ENCODE peak calls at places on chromosomes 13 and 19, in four cellular contexts. D is GM12878, Q is H1, E is K562. J is an unnamed sample.

GRCh38 chr19:27780367-27781065 is 1432.4 kb downstream of the UQCRFS1 start:
- DNase-seq in D (no peak), E (no peak), Q (no peak), J (no peak)

GRCh38 chr19:6947745-6948144 is 60.4 kb downstream of the ADGRE1 start:
- DNase-seq in E (no peak), Q (no peak), D (peak; percentile 79), J (no peak)

GRCh38 chr19:6685962-6686627 is 16.1 kb upstream of the TNFSF14 start:
- DNase-seq in E (no peak), D (no peak), Q (no peak), J (no peak)

GRCh38 chr13:75485286-75486062 is 3.5 kb upstream of the TBC1D4 start:
- DNase-seq in Q (no peak), D (no peak), E (no peak), J (peak; percentile 61)

GRCh38 chr19:44694184-44694579 is 4.8 kb upstream of the CEACAM16 start:
- DNase-seq in D (no peak), Q (no peak), E (peak; percentile 44), J (no peak)

GRCh38 chr13:67226686-67227085 is 3.5 kb downstream of the PCDH9 start:
- DNase-seq in E (no peak), D (no peak), Q (no peak), J (no peak)

GRCh38 chr19:33447336-33448158 is 74.0 kb downstream of the CEBPG start:
- DNase-seq in Q (no peak), D (no peak), E (no peak), J (no peak)

GRCh38 chr19:13526552-13526951 is 20.3 kb upstream of the CACNA1A start:
- DNase-seq in Q (peak; percentile 56), D (no peak), E (peak; percentile 56), J (peak; percentile 18)

GRCh38 chr19:17283504-17283996 is 1.8 kb downstream of the ANKLE1 start:
- DNase-seq in Q (no peak), D (no peak), E (no peak), J (no peak)

GRCh38 chr13:81670048-81670447 is 1329.1 kb upstream of the SPRY2 start:
- DNase-seq in Q (no peak), E (no peak), D (no peak), J (no peak)

GRCh38 chr19:13079542-13079986 is 23.1 kb downstream of the LYL1 start:
- DNase-seq in Q (no peak), E (peak; percentile 83), D (no peak), J (peak; percentile 50)

GRCh38 chr13:75717525-75717924 is 81.4 kb downstream of the LMO7 start:
- DNase-seq in D (no peak), Q (no peak), E (no peak), J (no peak)

GRCh38 chr13:46097663-46098062 is 7.2 kb downstream of the CPB2 start:
- DNase-seq in Q (no peak), D (no peak), E (no peak), J (no peak)

GRCh38 chr13:23792680-23793079 is 96.5 kb downstream of the MIPEP start:
- DNase-seq in D (no peak), E (no peak), Q (no peak), J (peak; percentile 17)

GRCh38 chr13:104140557-104140956 is 1074.3 kb upstream of the SLC10A2 start:
- DNase-seq in E (no peak), D (no peak), Q (no peak), J (no peak)

GRCh38 chr19:33740811-33741396 is 55.8 kb upstream of the KCTD15 start:
- DNase-seq in E (peak; percentile 74), D (no peak), Q (peak; percentile 21), J (peak; percentile 38)

GRCh38 chr13:105763851-105764250 is 771.6 kb downstream of the EFNB2 start:
- DNase-seq in E (no peak), Q (no peak), D (no peak), J (no peak)

GRCh38 chr13:93603043-93603442 is 376.4 kb downstream of the GPC6 start:
- DNase-seq in E (no peak), Q (peak; percentile 2), D (no peak), J (peak; percentile 82)

GRCh38 chr19:20365146-20365545 is 198.1 kb downstream of the ZNF486 start:
- DNase-seq in E (no peak), Q (no peak), D (no peak), J (no peak)

GRCh38 chr13:98731038-98731437 is 21.4 kb downstream of the SLC15A1 start:
- DNase-seq in Q (no peak), E (no peak), D (no peak), J (no peak)

GRCh38 chr19:46573679-46574522 is 27.2 kb upstream of the CALM3 start:
- DNase-seq in D (no peak), Q (no peak), E (no peak), J (no peak)

GRCh38 chr13:111517641-111518010 is 197.2 kb downstream of the TEX29 start:
- DNase-seq in E (no peak), Q (no peak), D (no peak), J (no peak)

GRCh38 chr13:93915269-93915809 is 564.1 kb downstream of the DCT start:
- DNase-seq in E (no peak), Q (no peak), D (no peak), J (peak; percentile 75)

GRCh38 chr19:4979211-4979807 is 10.4 kb downstream of the KDM4B start:
- DNase-seq in D (no peak), E (no peak), Q (no peak), J (no peak)

GRCh38 chr13:26037302-26037701 is 14.5 kb downstream of the SHISA2 start:
- DNase-seq in E (peak; percentile 39), Q (peak; percentile 69), D (no peak), J (no peak)

GRCh38 chr19:45492627-45493470 is 4.0 kb downstream of the RTN2 start:
- DNase-seq in D (no peak), E (peak; percentile 84), Q (no peak), J (peak; percentile 80)

GRCh38 chr19:53980553-53981407 is 10.7 kb upstream of the CACNG6 start:
- DNase-seq in D (no peak), Q (no peak), E (peak; percentile 43), J (peak; percentile 19)

GRCh38 chr19:54462072-54462712 is 1.4 kb downstream of the LENG9 start:
- DNase-seq in Q (no peak), E (no peak), D (no peak), J (no peak)

GRCh38 chr19:2544576-2545415 is 68.9 kb downstream of the GADD45B start:
- DNase-seq in D (no peak), E (no peak), Q (no peak), J (no peak)
- TF ChIP-seq CHD1 in D (no peak), E (no peak), Q (no peak), J (no peak)

GRCh38 chr19:23758187-23759074 is at the start of gene ZNF681:
- DNase-seq in D (peak; percentile 63), E (peak; percentile 82), Q (peak; percentile 46), J (peak; percentile 83)
- TF ChIP-seq POLR2A in D (peak; percentile 65), E (peak; percentile 93), Q (peak; percentile 58), J (no peak)

DNA sequence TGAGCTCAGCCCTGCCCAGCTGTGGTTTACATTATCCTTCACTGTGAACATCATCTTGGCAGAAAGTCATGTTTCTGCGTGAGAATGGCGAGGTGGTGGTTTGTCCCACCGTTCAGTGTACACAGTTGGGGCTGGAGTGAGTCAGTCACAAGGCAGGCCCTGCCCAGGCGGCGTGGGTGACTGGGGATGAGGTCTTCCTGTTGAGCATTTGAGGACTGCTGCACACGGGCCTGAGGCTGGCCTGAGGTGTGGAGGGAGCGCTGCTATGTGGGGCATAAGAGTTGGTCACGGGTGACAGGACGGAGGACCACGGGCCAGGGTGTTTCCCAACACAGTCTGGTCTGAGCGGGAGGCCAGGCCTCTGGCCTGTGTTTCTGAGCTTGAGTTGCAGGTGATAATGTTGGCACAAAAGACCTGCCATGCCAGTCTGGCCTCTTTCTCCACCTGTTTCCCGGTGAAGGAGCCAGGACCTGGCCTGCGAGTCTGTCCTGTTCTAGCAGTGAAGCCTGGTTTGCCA is 13.4 kb upstream of the C19orf33 start:
- DNase-seq in E (no peak), D (no peak), Q (no peak), J (peak; percentile 98)
- TF ChIP-seq CHD1 in E (no peak), D (no peak), Q (no peak), J (no peak)

GRCh38 chr19:8488351-8488750 is 14.1 kb downstream of the PRAM1 start:
- DNase-seq in D (no peak), Q (no peak), E (no peak), J (no peak)

GRCh38 chr19:8490873-8491272 is 11.6 kb downstream of the PRAM1 start:
- DNase-seq in D (no peak), E (no peak), Q (no peak), J (no peak)

GRCh38 chr19:8491574-8491973 is 10.9 kb downstream of the PRAM1 start:
- DNase-seq in D (no peak), E (peak; percentile 47), Q (no peak), J (no peak)

GRCh38 chr19:8490395-8490760 is 12.1 kb downstream of the PRAM1 start:
- DNase-seq in E (no peak), Q (no peak), D (no peak), J (no peak)

DNA sequence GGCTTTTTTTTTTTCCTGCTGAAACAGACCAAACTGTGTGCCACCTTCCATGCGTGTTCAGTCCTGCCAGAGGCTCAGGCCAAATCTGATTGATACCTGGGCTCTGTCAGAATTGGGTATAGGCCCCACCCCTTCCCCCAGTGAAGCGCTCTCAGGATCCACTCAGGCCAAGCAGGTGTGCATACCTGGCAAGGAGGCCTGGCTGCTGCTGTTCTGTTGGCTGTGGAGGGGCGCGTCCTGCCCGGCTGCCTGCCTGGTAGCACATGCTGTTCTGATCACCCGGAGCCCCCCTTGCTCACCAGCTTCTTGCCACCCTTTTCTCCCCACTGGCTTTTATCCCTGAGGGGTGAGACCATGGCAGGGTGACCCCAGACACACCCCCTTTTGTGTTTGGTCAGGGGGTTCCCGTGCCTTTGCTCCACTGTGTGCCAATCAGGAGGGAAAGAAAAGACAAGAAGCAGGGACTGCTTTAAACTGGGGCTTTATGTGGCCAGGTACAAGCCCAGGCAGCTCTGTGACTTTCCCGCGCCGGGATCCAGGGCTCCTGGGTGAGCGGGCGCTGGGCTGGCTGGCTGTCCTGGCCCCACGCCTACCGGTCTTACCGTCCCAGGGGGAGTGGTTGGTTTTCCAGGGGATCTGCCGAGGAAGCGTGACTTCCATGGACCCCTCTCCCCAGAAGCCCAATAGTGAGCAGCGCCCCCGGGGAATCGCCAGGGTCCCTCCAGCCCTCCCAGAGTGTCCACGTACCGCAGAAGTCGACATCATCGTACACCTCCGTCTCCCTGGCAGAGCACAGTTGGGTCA is 12.6 kb downstream of the PRAM1 start:
- DNase-seq in Q (no peak), E (no peak), D (no peak), J (no peak)
- TF ChIP-seq POLR2A in Q (no peak), E (peak; percentile 63), D (peak; percentile 67), J (no peak)

GRCh38 chr13:109196896-109197295 is 567.5 kb downstream of the MYO16 start:
- DNase-seq in Q (no peak), E (peak; percentile 12), D (no peak), J (no peak)

GRCh38 chr13:109200556-109200955 is 571.1 kb downstream of the MYO16 start:
- DNase-seq in D (no peak), Q (no peak), E (no peak), J (peak; percentile 6)

GRCh38 chr13:109199280-109199679 is 569.9 kb downstream of the MYO16 start:
- DNase-seq in D (no peak), E (no peak), Q (no peak), J (no peak)

GRCh38 chr13:109203587-109203986 is 574.2 kb downstream of the MYO16 start:
- DNase-seq in E (no peak), Q (no peak), D (no peak), J (no peak)

GRCh38 chr13:109198585-109198984 is 569.2 kb downstream of the MYO16 start:
- DNase-seq in Q (no peak), D (no peak), E (no peak), J (peak; percentile 31)
- TF ChIP-seq CHD1 in Q (no peak), D (no peak), E (no peak), J (no peak)

J was measured in IMR-90.